ENCODE peak calls at places on chromosomes 7 and 10, in four cellular contexts. S, I, K and M are unnamed samples.

GRCh38 chr10:131213651-131214505 is 97.6 kb downstream of the TCERG1L start:
- DNase-seq in S (no peak), I (no peak), K (no peak), M (no peak)

GRCh38 chr7:122425731-122426130 is 121.2 kb upstream of the FEZF1 start:
- DNase-seq in S (no peak), I (no peak), K (no peak), M (no peak)

GRCh38 chr7:47906883-47907282 is 41.4 kb downstream of the PKD1L1 start:
- DNase-seq in S (no peak), I (no peak), K (no peak), M (no peak)

GRCh38 chr10:58023341-58024073 is 244.2 kb downstream of the IPMK start:
- DNase-seq in S (no peak), I (no peak), K (no peak), M (no peak)

GRCh38 chr7:36280840-36281812 is 108.5 kb upstream of the ANLN start:
- DNase-seq in S (no peak), I (no peak), K (peak; percentile 77), M (no peak)

GRCh38 chr10:86654411-86655172 is at the start of gene OPN4:
- DNase-seq in S (peak; percentile 68), I (no peak), K (peak; percentile 27), M (no peak)

GRCh38 chr7:32957326-32958045 is at the start of gene FKBP9:
- DNase-seq in S (peak; percentile 92), I (peak; percentile 33), K (peak; percentile 90), M (peak; percentile 91)

GRCh38 chr7:113835367-113835766 is 83.4 kb downstream of the PPP1R3A start:
- DNase-seq in S (no peak), I (no peak), K (no peak), M (no peak)

GRCh38 chr7:64558781-64559180 is 4.1 kb downstream of the ZNF680 start:
- DNase-seq in S (no peak), I (no peak), K (no peak), M (no peak)

GRCh38 chr7:64562246-64562620 is 638 bp downstream of the ZNF680 start:
- DNase-seq in S (no peak), I (no peak), K (no peak), M (no peak)

GRCh38 chr7:64559206-64559605 is 3.7 kb downstream of the ZNF680 start:
- DNase-seq in S (no peak), I (no peak), K (peak; percentile 52), M (peak; percentile 62)

GRCh38 chr7:64558323-64558705 is 4.6 kb downstream of the ZNF680 start:
- DNase-seq in S (no peak), I (no peak), K (no peak), M (no peak)

GRCh38 chr7:64562621-64563275 is at the start of gene ZNF680:
- DNase-seq in S (peak; percentile 94), I (peak; percentile 92), K (peak; percentile 97), M (peak; percentile 99)
- TF ChIP-seq POLR2A in S (no peak), I (peak; percentile 47), K (peak; percentile 91), M (peak; percentile 82)

GRCh38 chr7:11376549-11376948 is 402.9 kb downstream of the PHF14 start:
- DNase-seq in S (no peak), I (no peak), K (no peak), M (no peak)

GRCh38 chr7:11379641-11380040 is 406.0 kb downstream of the PHF14 start:
- DNase-seq in S (no peak), I (no peak), K (no peak), M (no peak)

GRCh38 chr7:11369696-11370095 is 396.0 kb downstream of the PHF14 start:
- DNase-seq in S (no peak), I (no peak), K (no peak), M (no peak)

GRCh38 chr7:11374629-11375028 is 401.0 kb downstream of the PHF14 start:
- DNase-seq in S (no peak), I (no peak), K (no peak), M (no peak)

DNA sequence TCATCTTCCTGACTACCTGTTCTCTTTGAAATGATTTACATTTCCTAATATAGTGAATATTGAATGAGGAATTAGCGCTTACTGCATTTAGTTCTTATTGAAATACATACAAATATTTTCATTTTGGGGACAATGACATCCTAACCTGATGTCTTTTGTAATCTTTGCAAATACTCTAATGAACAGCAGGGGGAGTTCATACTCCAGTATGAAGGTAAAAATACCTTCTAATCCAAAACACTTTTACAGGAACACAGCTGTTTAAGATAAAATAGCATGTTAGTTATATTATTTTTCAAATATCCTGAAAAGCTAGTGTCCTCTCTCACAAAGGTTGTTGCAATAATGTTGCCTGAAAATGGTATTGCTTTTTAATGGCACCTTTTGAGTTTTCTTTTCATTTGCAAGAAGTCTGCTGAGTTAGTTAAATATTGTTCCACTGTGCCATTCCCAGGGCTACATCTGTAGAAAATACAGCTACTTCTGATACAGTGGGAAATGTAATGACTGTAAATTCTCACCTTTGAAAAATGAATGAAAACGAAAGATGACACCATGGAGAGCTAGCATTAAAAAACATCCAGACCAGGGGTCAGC is 400.0 kb downstream of the PHF14 start:
- DNase-seq in S (no peak), I (no peak), K (no peak), M (no peak)
- TF ChIP-seq CTCF in S (no peak), I (peak; percentile 59), K (peak; percentile 23), M (peak; percentile 43)

GRCh38 chr7:155373359-155374273 is 75.9 kb downstream of the INSIG1 start:
- DNase-seq in S (peak; percentile 66), I (no peak), K (no peak), M (peak; percentile 53)
- H3K4me1 ChIP-seq in S (peaks cover 50% of the 10 kb centered on the region), I (peaks cover 38% of the 10 kb centered on the region), K (no peaks in the 10 kb centered on the region), M (no peaks in the 10 kb centered on the region)

GRCh38 chr10:43436291-43437140 is at the start of gene ZNF487:
- DNase-seq in S (peak; percentile 98), I (peak; percentile 87), K (peak; percentile 92), M (peak; percentile 92)
- TF ChIP-seq POLR2A in S (peak; percentile 64), I (peak; percentile 95), K (peak; percentile 94), M (peak; percentile 96)

GRCh38 chr10:88216976-88217375 is 353.6 kb downstream of the PTEN start:
- DNase-seq in S (no peak), I (peak; percentile 21), K (no peak), M (no peak)
- TF ChIP-seq CTCF in S (no peak), I (peak; percentile 34), K (no peak), M (no peak)

DNA sequence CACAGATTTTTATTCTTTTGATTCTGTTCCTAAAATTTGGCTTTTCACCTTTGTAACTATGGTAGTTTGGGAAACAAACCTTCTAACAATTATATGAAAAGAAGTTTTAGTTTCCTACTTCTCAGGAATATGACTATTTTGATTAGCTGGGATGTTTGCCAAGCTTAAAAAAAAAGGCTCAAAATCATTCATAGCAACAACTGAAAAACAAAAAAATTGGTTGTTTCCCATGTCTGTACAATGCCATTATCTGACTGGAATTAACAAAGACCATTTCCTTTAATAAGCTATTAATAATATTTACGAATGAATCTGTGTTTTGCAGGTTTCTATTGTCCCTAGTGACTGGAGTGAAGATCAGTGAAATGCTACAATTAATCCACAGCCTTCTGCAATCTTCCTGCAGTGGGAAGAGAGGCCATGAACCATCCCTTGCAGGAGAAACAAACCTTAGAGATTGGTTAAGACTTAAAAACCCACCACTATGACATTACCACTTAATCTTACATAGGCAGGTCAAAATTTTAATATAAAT is 4.2 kb downstream of the PURB start:
- DNase-seq in S (no peak), I (no peak), K (no peak), M (no peak)
- H3K4me1 ChIP-seq in S (peaks cover 54% of the 10 kb centered on the region), I (no peaks in the 10 kb centered on the region), K (peaks cover 8% of the 10 kb centered on the region), M (peaks cover 32% of the 10 kb centered on the region)

GRCh38 chr7:80136276-80137045 is 1.8 kb downstream of the GNAI1 start:
- DNase-seq in S (no peak), I (no peak), K (no peak), M (no peak)

GRCh38 chr7:80133361-80134104 is 1.1 kb upstream of the GNAI1 start:
- DNase-seq in S (no peak), I (no peak), K (no peak), M (no peak)

GRCh38 chr7:80135306-80136104 is 874 bp downstream of the GNAI1 start:
- DNase-seq in S (no peak), I (no peak), K (no peak), M (no peak)

GRCh38 chr7:80134105-80134535 is 511 bp upstream of the GNAI1 start:
- DNase-seq in S (no peak), I (peak; percentile 16), K (no peak), M (no peak)

DNA sequence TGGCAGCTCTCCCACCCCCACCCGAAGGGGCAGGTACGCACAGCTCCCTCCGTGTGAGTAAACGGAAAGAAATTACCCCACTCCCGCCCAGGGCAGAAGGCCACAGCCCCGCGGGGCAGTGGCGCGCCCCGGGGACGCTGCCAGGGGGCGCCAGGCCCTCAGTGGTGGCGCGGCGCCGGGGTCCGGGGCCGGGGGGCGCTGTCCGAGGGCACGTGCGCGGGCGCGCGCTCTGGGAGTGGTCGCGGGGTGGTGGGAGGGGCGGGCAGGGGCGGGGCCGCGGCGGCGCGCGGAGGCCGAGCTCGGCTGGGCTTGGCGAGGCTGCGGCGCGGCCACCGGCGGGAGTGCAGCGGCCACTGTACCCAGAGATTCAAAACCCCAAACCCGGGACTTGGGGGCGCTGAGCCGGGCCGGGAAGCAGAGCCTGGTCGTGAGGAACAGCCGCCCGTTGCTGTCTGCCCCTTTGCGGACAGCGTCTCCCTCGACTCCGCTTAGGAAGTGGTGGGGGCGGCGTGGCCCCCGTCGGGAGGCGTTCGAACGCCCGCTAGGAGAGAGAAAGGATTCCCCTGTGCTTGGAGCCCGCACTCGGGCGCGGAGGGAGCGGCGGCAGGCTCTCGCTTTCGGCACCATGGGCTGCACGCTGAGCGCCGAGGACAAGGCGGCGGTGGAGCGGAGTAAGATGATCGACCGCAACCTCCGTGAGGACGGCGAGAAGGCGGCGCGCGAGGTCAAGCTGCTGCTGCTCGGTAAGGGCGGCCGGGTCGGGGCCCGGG is at the start of gene GNAI1:
- DNase-seq in S (peak; percentile 81), I (no peak), K (peak; percentile 66), M (peak; percentile 92)
- TF ChIP-seq POLR2A in S (no peak), I (no peak), K (peak; percentile 70), M (peak; percentile 77)

DNA sequence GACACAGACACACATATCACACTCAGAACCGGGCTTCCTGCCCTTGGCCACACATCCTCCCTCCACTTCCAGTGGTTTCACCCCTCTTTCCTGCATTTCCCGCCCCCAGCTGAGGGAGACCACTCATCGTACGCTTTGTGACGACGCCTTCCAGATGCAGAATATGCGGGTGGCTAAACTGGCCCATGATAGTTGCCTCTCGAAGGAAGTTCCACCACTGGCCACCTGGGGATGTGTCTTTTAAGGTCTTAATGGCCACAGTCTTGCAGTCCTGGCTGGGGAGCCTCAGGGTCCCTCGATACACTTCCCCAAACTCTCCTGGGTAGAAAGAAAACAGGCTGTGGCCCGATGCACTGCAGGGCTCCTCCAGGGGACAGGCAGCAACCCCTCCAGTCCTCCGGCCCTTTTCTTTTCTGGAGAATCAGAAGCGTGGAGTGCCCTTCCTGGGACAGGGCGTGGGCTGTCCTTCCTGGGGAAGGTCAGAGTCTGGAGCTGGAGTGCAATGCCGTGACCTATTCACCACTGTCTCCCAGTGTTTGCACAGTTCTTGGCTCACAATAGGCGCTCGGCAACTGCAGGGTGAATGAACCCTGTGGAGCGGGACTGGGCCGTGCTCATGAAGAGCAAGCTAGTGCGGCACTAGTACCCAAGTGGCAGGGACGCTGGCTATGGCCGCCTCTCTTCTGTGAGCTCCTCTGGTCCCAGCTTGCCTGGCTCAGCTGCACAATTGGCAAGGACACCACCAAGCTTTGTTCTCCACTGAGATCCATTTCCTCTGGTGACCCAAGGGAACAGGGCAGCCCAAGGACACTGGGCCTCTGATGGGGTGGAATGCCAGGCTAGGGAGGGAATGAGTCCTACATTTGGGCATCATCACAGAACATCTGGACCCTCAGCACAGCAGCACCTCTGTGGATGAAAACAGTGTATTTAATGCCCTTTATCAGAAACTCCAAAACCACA is 13.2 kb downstream of the EPHA1 start:
- DNase-seq in S (no peak), I (no peak), K (peak; percentile 46), M (peak; percentile 95)
- TF ChIP-seq CTCF in S (peak; percentile 19), I (peak; percentile 38), K (no peak), M (peak; percentile 20)